ENCODE peak calls at places on chromosomes 13 and 19, in nine cellular contexts. P, W, V, Z, E, S, M, R and Q are unnamed samples.

GRCh38 chr19:41206926-41207750 is 11.9 kb upstream of the AXL start:
- DNase-seq in Z (no peak), V (peak; percentile 28), M (no peak), W (peak; percentile 95), E (peak; percentile 90), P (peak; percentile 88), S (peak; percentile 34), R (peak; percentile 46), Q (no peak)

GRCh38 chr13:76425930-76426329 is 460.3 kb downstream of the KCTD12 start:
- DNase-seq in E (no peak), R (no peak), P (no peak), V (no peak), M (no peak), Z (peak; percentile 93), W (no peak), S (no peak), Q (no peak)

GRCh38 chr19:6023936-6024335 is 46.0 kb upstream of the RANBP3 start:
- DNase-seq in P (no peak), W (no peak), S (no peak), V (no peak), R (no peak), M (no peak), Z (no peak), E (peak; percentile 32), Q (peak; percentile 43)

GRCh38 chr19:35436477-35437141 is 11.4 kb upstream of the FFAR2 start:
- DNase-seq in R (peak; percentile 30), S (peak; percentile 33), P (no peak), E (no peak), W (no peak), M (no peak), Z (no peak), V (peak; percentile 42), Q (no peak)

GRCh38 chr19:17753976-17754375 is 2.7 kb downstream of the FCHO1 start:
- DNase-seq in S (no peak), P (no peak), R (no peak), W (no peak), M (no peak), V (no peak), E (no peak), Z (no peak), Q (no peak)

GRCh38 chr19:12782424-12783225 is 7.3 kb upstream of the HOOK2 start:
- DNase-seq in E (peak; percentile 96), V (peak; percentile 81), R (peak; percentile 91), Z (peak; percentile 85), W (peak; percentile 95), M (no peak), P (peak; percentile 74), S (peak; percentile 80), Q (peak; percentile 98)

GRCh38 chr13:26184791-26185250 is 37.3 kb downstream of the RNF6 start:
- DNase-seq in M (peak; percentile 12), P (peak; percentile 48), S (peak; percentile 69), W (peak; percentile 58), Z (peak; percentile 74), V (peak; percentile 77), R (peak; percentile 81), E (peak; percentile 76), Q (peak; percentile 81)

GRCh38 chr19:13847033-13847899 is 29.7 kb upstream of the NANOS3 start:
- DNase-seq in Z (peak; percentile 91), R (peak; percentile 90), V (peak; percentile 97), W (peak; percentile 98), M (no peak), S (peak; percentile 90), P (peak; percentile 93), E (peak; percentile 98), Q (peak; percentile 95)

GRCh38 chr19:3607398-3608078 is 863 bp upstream of the TBXA2R start:
- DNase-seq in V (no peak), M (no peak), S (no peak), R (no peak), Z (no peak), P (no peak), E (no peak), W (peak; percentile 76), Q (peak; percentile 80)

GRCh38 chr13:106588367-106588766 is 20.4 kb upstream of the ARGLU1 start:
- DNase-seq in R (no peak), E (no peak), Z (no peak), M (no peak), P (no peak), V (no peak), S (no peak), W (no peak), Q (no peak)

GRCh38 chr13:25103711-25104110 is 7.8 kb downstream of the PABPC3 start:
- DNase-seq in M (no peak), S (no peak), Z (no peak), W (no peak), E (no peak), R (no peak), P (no peak), V (no peak), Q (no peak)

GRCh38 chr13:21771075-21771474 is 100.2 kb downstream of the FGF9 start:
- DNase-seq in R (no peak), S (no peak), Z (no peak), W (no peak), P (no peak), M (no peak), V (no peak), E (no peak), Q (no peak)
- TF ChIP-seq POLR2A in R (no peak), S (no peak), Z (no peak), W (no peak), P (no peak), M (no peak), V (no peak), E (no peak), Q (no peak)

GRCh38 chr19:33687761-33688656 is 66.3 kb downstream of the CHST8 start:
- DNase-seq in E (no peak), Z (no peak), P (no peak), M (no peak), W (no peak), V (no peak), R (no peak), S (no peak), Q (peak; percentile 43)

GRCh38 chr19:33684550-33685303 is 63.0 kb downstream of the CHST8 start:
- DNase-seq in E (peak; percentile 48), P (no peak), R (no peak), S (no peak), W (no peak), V (peak; percentile 27), M (no peak), Z (no peak), Q (peak; percentile 60)

GRCh38 chr19:33685541-33685940 is 63.8 kb downstream of the CHST8 start:
- DNase-seq in V (no peak), R (no peak), E (peak; percentile 29), M (no peak), P (no peak), W (no peak), S (no peak), Z (no peak), Q (peak; percentile 32)

GRCh38 chr19:33686687-33687541 is 65.2 kb downstream of the CHST8 start:
- DNase-seq in Z (no peak), W (no peak), M (no peak), P (no peak), V (no peak), S (no peak), E (no peak), R (no peak), Q (peak; percentile 55)

GRCh38 chr19:33686246-33686645 is 64.5 kb downstream of the CHST8 start:
- DNase-seq in R (no peak), M (no peak), P (no peak), Z (no peak), W (no peak), S (no peak), V (no peak), E (no peak), Q (peak; percentile 35)
- H3K27me3 ChIP-seq in R (no peaks in the 10 kb centered on the region), M (peaks cover 2% of the 10 kb centered on the region), P (peaks cover 33% of the 10 kb centered on the region), Z (no peaks in the 10 kb centered on the region), W (peaks cover 18% of the 10 kb centered on the region), S (peaks cover 37% of the 10 kb centered on the region), V (peaks cover 8% of the 10 kb centered on the region), E (peaks cover 62% of the 10 kb centered on the region), Q (no peaks in the 10 kb centered on the region)

GRCh38 chr13:19069684-19070397 is 111.8 kb downstream of the TUBA3C start:
- DNase-seq in M (no peak), P (no peak), Z (no peak), W (no peak), S (no peak), V (no peak), R (no peak), E (no peak), Q (no peak)
- TF ChIP-seq POLR2A in M (no peak), P (no peak), Z (no peak), W (no peak), S (no peak), V (no peak), R (no peak), E (no peak), Q (no peak)

GRCh38 chr13:112951674-112952371 is 17.2 kb upstream of the MCF2L start:
- DNase-seq in E (peak; percentile 38), W (no peak), Z (no peak), R (no peak), P (no peak), M (no peak), V (no peak), S (no peak), Q (no peak)
- H3K27me3 ChIP-seq in E (peaks cover 6% of the 10 kb centered on the region), W (no peaks in the 10 kb centered on the region), Z (peaks cover 65% of the 10 kb centered on the region), R (no peaks in the 10 kb centered on the region), P (peaks cover 8% of the 10 kb centered on the region), M (no peaks in the 10 kb centered on the region), V (no peaks in the 10 kb centered on the region), S (no peaks in the 10 kb centered on the region), Q (no peaks in the 10 kb centered on the region)

DNA sequence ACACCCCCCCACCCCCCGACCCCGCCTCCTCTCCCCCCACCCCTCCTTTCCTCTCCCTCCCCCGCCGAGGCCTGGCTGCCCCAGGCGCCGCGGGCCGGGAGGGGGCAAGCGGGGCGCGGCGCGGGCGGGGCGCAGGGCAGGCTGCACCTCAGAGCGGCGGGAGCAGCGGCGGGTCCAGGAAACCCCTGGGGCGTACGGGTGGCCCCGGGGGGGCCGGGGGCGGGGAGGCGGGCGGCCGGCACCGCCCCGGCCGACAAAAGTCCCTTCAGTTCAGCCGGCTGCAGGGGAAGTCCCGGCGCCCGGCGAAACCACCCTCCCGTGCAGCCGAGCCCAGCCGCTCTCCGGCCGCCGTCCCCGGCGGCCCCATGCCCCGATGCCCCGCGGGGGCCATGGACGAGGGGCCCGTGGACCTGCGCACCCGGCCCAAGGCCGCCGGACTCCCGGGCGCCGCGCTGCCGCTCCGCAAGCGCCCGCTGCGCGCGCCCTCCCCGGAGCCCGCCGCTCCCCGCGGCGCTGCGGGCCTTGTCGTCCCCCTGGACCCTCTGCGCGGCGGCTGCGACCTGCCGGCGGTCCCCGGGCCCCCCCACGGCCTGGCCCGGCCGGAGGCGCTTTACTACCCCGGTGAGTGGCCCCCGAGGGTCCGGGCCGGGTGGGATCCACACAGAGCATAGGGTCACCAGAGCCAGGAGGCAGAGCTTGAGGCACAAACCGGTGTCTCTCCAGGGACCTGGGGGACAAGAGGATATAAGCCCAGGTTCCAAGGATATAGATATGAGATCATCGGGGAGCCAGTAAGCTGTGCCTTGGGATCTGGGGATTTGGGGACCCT is at the start of gene BCL3:
- DNase-seq in R (peak; percentile 57), M (no peak), V (peak; percentile 74), S (peak; percentile 80), P (peak; percentile 59), E (peak; percentile 80), W (peak; percentile 87), Z (no peak), Q (peak; percentile 96)
- TF ChIP-seq POLR2A in R (no peak), M (peak; percentile 52), V (no peak), S (no peak), P (peak; percentile 48), E (no peak), W (peak; percentile 49), Z (no peak), Q (no peak)

GRCh38 chr19:50633359-50633758 is 6.3 kb downstream of the SYT3 start:
- DNase-seq in W (no peak), V (no peak), Z (no peak), R (no peak), E (no peak), S (no peak), P (no peak), M (no peak), Q (peak; percentile 2)
- H3K27me3 ChIP-seq in W (peaks cover 18% of the 10 kb centered on the region), V (peaks cover 6% of the 10 kb centered on the region), Z (peaks cover 18% of the 10 kb centered on the region), R (no peaks in the 10 kb centered on the region), E (peaks cover 37% of the 10 kb centered on the region), S (peaks cover 12% of the 10 kb centered on the region), P (peaks cover 23% of the 10 kb centered on the region), M (peaks cover 2% of the 10 kb centered on the region), Q (peaks cover 17% of the 10 kb centered on the region)